ENCODE peak calls at places on chromosome 9, in eight cellular contexts. One of them, this sample, is unnamed.

GRCh38 chr9:127809562-127810377 is 7.1 kb downstream of the FPGS start:
- DNase-seq in Peyer's patch: peak
- DNase-seq in IMR-90: no peak
- DNase-seq in HCT116: no peak
- DNase-seq in HepG2: no peak
- DNase-seq in GM12892: no peak
- DNase-seq in tibial nerve: no peak
- DNase-seq in lower leg skin: no peak
- DNase-seq in this sample: peak

GRCh38 chr9:16223074-16223871 is 647.2 kb downstream of the BNC2 start:
- DNase-seq in lower leg skin: no peak
- DNase-seq in GM12892: no peak
- DNase-seq in IMR-90: no peak
- DNase-seq in Peyer's patch: peak
- DNase-seq in HCT116: no peak
- DNase-seq in tibial nerve: no peak
- DNase-seq in HepG2: no peak
- DNase-seq in this sample: no peak

GRCh38 chr9:69324549-69325401 is at the start of gene ENTREP1:
- DNase-seq in lower leg skin: no peak
- DNase-seq in HepG2: no peak
- DNase-seq in GM12892: peak
- DNase-seq in tibial nerve: no peak
- DNase-seq in Peyer's patch: peak
- DNase-seq in IMR-90: no peak
- DNase-seq in HCT116: peak
- DNase-seq in this sample: peak

GRCh38 chr9:132761602-132762001 is 91.3 kb downstream of the GTF3C4 start:
- DNase-seq in Peyer's patch: no peak
- DNase-seq in lower leg skin: no peak
- DNase-seq in HCT116: no peak
- DNase-seq in tibial nerve: no peak
- DNase-seq in HepG2: no peak
- DNase-seq in GM12892: no peak
- DNase-seq in IMR-90: no peak
- DNase-seq in this sample: no peak

GRCh38 chr9:74358944-74359343 is 138.2 kb upstream of the RORB start:
- DNase-seq in HepG2: no peak
- DNase-seq in HCT116: no peak
- DNase-seq in IMR-90: no peak
- DNase-seq in Peyer's patch: no peak
- DNase-seq in lower leg skin: no peak
- DNase-seq in tibial nerve: no peak
- DNase-seq in GM12892: no peak
- DNase-seq in this sample: no peak

GRCh38 chr9:70442328-70442848 is 27.9 kb upstream of the KLF9 start:
- DNase-seq in IMR-90: no peak
- DNase-seq in lower leg skin: no peak
- DNase-seq in Peyer's patch: no peak
- DNase-seq in tibial nerve: no peak
- DNase-seq in HepG2: no peak
- DNase-seq in HCT116: no peak
- DNase-seq in GM12892: no peak
- DNase-seq in this sample: no peak

GRCh38 chr9:104608336-104608735 is 2.9 kb upstream of the OR13C2 start:
- DNase-seq in lower leg skin: no peak
- DNase-seq in HCT116: no peak
- DNase-seq in IMR-90: no peak
- DNase-seq in tibial nerve: no peak
- DNase-seq in GM12892: no peak
- DNase-seq in Peyer's patch: no peak
- DNase-seq in HepG2: no peak
- DNase-seq in this sample: no peak

GRCh38 chr9:111274737-111275136 is 55.3 kb downstream of the OR2K2 start:
- DNase-seq in HepG2: no peak
- DNase-seq in tibial nerve: no peak
- DNase-seq in HCT116: no peak
- DNase-seq in GM12892: no peak
- DNase-seq in lower leg skin: no peak
- DNase-seq in IMR-90: peak
- DNase-seq in Peyer's patch: no peak
- DNase-seq in this sample: no peak

GRCh38 chr9:16925426-16925825 is 55.0 kb upstream of the BNC2 start:
- DNase-seq in HepG2: no peak
- DNase-seq in GM12892: no peak
- DNase-seq in Peyer's patch: no peak
- DNase-seq in HCT116: no peak
- DNase-seq in tibial nerve: no peak
- DNase-seq in lower leg skin: no peak
- DNase-seq in IMR-90: peak
- DNase-seq in this sample: no peak

GRCh38 chr9:14314929-14315753 is 1.2 kb upstream of the NFIB start:
- DNase-seq in lower leg skin: peak
- DNase-seq in GM12892: no peak
- DNase-seq in HepG2: peak
- DNase-seq in HCT116: no peak
- DNase-seq in IMR-90: peak
- DNase-seq in tibial nerve: peak
- DNase-seq in Peyer's patch: peak
- DNase-seq in this sample: peak
- TF ChIP-seq POLR2A in lower leg skin: no peak
- TF ChIP-seq POLR2A in GM12892: no peak
- TF ChIP-seq POLR2A in HepG2: peak
- TF ChIP-seq POLR2A in HCT116: no peak
- TF ChIP-seq POLR2A in IMR-90: no peak
- TF ChIP-seq POLR2A in tibial nerve: peak
- TF ChIP-seq POLR2A in Peyer's patch: peak
- TF ChIP-seq POLR2A in this sample: no peak

DNA sequence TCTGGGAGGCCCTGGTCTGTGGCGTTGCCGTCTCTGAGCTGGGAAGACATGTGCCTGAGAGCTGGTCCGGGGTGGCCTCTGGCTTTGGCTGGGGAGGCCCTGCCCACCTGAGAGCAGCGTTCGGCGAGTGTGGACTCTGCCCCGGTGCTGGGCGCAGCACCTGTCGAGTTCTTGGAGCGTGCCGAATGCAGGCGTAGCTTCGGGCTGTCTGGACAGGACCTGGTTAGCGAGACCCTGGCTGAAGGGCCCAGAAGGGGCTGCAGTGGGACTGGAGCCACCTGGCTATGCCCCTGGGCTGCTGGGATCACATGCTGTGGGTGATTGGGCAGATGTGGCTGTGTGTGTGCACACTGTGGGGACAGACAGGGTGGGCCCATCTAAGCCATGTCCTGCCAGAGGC is 56.5 kb downstream of the RXRA start:
- DNase-seq in Peyer's patch: peak
- DNase-seq in lower leg skin: no peak
- DNase-seq in GM12892: no peak
- DNase-seq in HepG2: no peak
- DNase-seq in tibial nerve: no peak
- DNase-seq in HCT116: no peak
- DNase-seq in IMR-90: no peak
- DNase-seq in this sample: no peak
- TF ChIP-seq POLR2A in Peyer's patch: no peak
- TF ChIP-seq POLR2A in lower leg skin: no peak
- TF ChIP-seq POLR2A in GM12892: no peak
- TF ChIP-seq POLR2A in HepG2: no peak
- TF ChIP-seq POLR2A in tibial nerve: no peak
- TF ChIP-seq POLR2A in HCT116: no peak
- TF ChIP-seq POLR2A in IMR-90: no peak
- TF ChIP-seq POLR2A in this sample: no peak

GRCh38 chr9:22005700-22006605 is 3.2 kb downstream of the CDKN2B start:
- DNase-seq in IMR-90: peak
- DNase-seq in GM12892: no peak
- DNase-seq in HepG2: no peak
- DNase-seq in Peyer's patch: no peak
- DNase-seq in lower leg skin: no peak
- DNase-seq in HCT116: no peak
- DNase-seq in tibial nerve: no peak
- DNase-seq in this sample: no peak

GRCh38 chr9:22010881-22011625 is 1.9 kb upstream of the CDKN2B start:
- DNase-seq in GM12892: no peak
- DNase-seq in lower leg skin: no peak
- DNase-seq in HepG2: peak
- DNase-seq in IMR-90: peak
- DNase-seq in tibial nerve: no peak
- DNase-seq in HCT116: no peak
- DNase-seq in Peyer's patch: no peak
- DNase-seq in this sample: peak

GRCh38 chr9:22005083-22005699 is 3.9 kb downstream of the CDKN2B start:
- DNase-seq in lower leg skin: no peak
- DNase-seq in tibial nerve: no peak
- DNase-seq in IMR-90: peak
- DNase-seq in GM12892: no peak
- DNase-seq in HepG2: no peak
- DNase-seq in Peyer's patch: no peak
- DNase-seq in HCT116: no peak
- DNase-seq in this sample: peak

GRCh38 chr9:22009563-22009867 is 410 bp upstream of the CDKN2B start:
- DNase-seq in HepG2: no peak
- DNase-seq in IMR-90: no peak
- DNase-seq in HCT116: no peak
- DNase-seq in tibial nerve: no peak
- DNase-seq in lower leg skin: no peak
- DNase-seq in Peyer's patch: no peak
- DNase-seq in GM12892: no peak
- DNase-seq in this sample: no peak

DNA sequence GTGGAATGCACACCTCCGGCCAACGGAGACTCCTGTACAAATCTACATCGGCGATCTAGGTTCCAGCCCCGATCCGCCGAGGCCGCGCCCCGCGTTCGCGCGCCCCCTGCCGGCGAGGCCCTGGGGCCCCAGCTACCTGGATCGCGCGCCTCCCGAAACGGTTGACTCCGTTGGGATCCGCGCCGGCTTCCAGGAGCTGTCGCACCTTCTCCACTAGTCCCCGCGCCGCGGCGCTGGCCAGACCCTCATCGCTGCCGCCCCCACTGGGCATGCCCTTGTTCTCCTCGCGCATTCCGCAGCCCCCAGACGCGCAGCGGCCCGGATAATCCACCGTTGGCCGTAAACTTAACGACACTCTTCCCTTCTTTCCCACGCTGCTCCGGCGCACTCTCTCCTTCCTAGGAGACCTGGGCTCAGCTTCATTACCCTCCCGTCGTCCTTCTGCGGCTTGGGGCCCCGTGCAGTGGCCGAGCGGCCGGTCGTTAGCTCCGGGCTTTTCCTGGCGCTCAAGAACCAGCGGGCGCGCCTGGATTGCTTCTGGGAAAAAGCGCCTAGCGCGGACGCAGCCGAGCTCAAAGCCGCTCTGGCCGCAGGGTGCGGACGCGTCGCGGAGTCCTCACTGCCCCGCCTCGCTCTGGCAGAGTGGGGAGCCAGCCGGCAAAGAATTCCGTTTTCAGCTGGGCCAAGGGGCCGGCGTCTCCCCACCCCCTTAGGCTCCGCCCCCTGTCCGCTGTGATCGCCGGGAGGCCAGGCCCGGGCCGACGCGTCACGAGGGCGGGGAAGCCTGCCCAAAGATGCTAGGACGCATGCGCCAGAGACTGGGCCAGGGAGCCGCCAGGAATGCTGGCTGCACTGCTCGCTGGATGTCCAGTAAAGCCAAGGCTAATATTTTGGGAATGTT is at the start of gene CDKN2B:
- DNase-seq in tibial nerve: peak
- DNase-seq in GM12892: peak
- DNase-seq in lower leg skin: peak
- DNase-seq in IMR-90: peak
- DNase-seq in HCT116: peak
- DNase-seq in Peyer's patch: peak
- DNase-seq in HepG2: peak
- DNase-seq in this sample: peak
- TF ChIP-seq POLR2A in tibial nerve: peak
- TF ChIP-seq POLR2A in GM12892: no peak
- TF ChIP-seq POLR2A in lower leg skin: no peak
- TF ChIP-seq POLR2A in IMR-90: peak
- TF ChIP-seq POLR2A in HCT116: peak
- TF ChIP-seq POLR2A in Peyer's patch: peak
- TF ChIP-seq POLR2A in HepG2: peak
- TF ChIP-seq POLR2A in this sample: peak

GRCh38 chr9:131734781-131735180 is 5.1 kb downstream of the RAPGEF1 start:
- DNase-seq in HCT116: no peak
- DNase-seq in lower leg skin: no peak
- DNase-seq in Peyer's patch: no peak
- DNase-seq in tibial nerve: no peak
- DNase-seq in HepG2: no peak
- DNase-seq in GM12892: no peak
- DNase-seq in IMR-90: no peak
- DNase-seq in this sample: no peak

GRCh38 chr9:131733601-131734061 is 6.2 kb downstream of the RAPGEF1 start:
- DNase-seq in HepG2: no peak
- DNase-seq in lower leg skin: no peak
- DNase-seq in IMR-90: peak
- DNase-seq in HCT116: no peak
- DNase-seq in tibial nerve: no peak
- DNase-seq in Peyer's patch: peak
- DNase-seq in GM12892: no peak
- DNase-seq in this sample: peak

GRCh38 chr9:131736440-131736839 is 3.4 kb downstream of the RAPGEF1 start:
- DNase-seq in Peyer's patch: no peak
- DNase-seq in HCT116: no peak
- DNase-seq in lower leg skin: no peak
- DNase-seq in GM12892: no peak
- DNase-seq in IMR-90: no peak
- DNase-seq in tibial nerve: no peak
- DNase-seq in HepG2: no peak
- DNase-seq in this sample: no peak

GRCh38 chr9:131734165-131734610 is 5.7 kb downstream of the RAPGEF1 start:
- DNase-seq in GM12892: no peak
- DNase-seq in tibial nerve: no peak
- DNase-seq in Peyer's patch: peak
- DNase-seq in HepG2: no peak
- DNase-seq in HCT116: no peak
- DNase-seq in lower leg skin: no peak
- DNase-seq in IMR-90: no peak
- DNase-seq in this sample: peak

DNA sequence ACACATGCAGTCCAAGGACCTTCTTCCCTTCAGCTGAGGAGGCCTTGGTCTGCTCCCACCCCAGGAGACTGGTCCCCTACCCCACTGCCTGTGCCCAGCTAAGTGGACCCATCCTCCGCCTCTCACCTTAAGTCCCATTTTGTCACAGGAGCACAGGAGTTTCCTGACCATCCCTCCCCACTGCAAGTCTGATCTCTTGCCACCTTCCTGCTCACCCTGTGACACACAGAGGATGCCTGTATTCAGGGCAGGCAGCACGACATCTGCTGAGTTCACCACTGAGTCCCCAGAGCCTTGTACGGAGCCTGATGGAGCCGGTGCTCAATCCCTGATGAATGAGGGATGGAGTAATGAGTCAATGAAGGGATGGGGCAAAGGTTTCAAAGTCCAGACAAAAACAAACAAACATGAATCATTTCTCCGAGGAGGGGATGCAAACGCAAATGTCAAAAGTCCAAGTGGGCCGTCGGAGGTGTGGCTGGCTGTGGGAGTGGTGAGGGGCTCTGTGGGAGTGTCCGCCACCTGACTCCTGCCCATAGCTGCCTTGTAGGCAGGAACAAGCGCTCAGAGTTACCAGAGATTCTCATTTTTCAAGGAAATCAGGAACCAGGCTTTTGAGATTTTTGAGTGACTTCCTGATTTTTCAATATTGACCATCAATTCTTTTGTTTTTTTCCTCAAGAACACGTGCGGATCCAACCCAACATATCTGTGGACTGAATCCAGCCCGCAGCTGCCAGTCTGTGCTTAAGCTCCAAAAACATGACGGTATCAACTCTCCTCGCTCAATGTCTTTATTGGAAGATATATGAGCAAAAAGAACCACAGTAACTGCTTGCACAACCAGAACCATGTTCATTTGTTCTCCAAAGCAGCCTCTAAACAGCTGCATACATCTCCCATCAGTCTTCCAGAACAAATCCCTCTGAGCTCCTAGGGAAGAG is 4.4 kb downstream of the RAPGEF1 start:
- DNase-seq in HepG2: peak
- DNase-seq in IMR-90: no peak
- DNase-seq in Peyer's patch: peak
- DNase-seq in lower leg skin: no peak
- DNase-seq in GM12892: no peak
- DNase-seq in tibial nerve: no peak
- DNase-seq in HCT116: no peak
- DNase-seq in this sample: no peak
- TF ChIP-seq POLR2A in HepG2: no peak
- TF ChIP-seq POLR2A in IMR-90: no peak
- TF ChIP-seq POLR2A in Peyer's patch: no peak
- TF ChIP-seq POLR2A in lower leg skin: no peak
- TF ChIP-seq POLR2A in GM12892: no peak
- TF ChIP-seq POLR2A in tibial nerve: no peak
- TF ChIP-seq POLR2A in HCT116: no peak
- TF ChIP-seq POLR2A in this sample: no peak